ENCODE peak calls at places on chromosome 13, in six cellular contexts. E, R, A, N, W and D are unnamed samples.

GRCh38 chr13:44575741-44576395 is at the start of gene TSC22D1:
- DNase-seq in E (peak), R (peak), A (no peak), N (peak), W (no peak), D (no peak)

GRCh38 chr13:40490086-40490723 is 176.2 kb downstream of the FOXO1 start:
- DNase-seq in E (no peak), R (no peak), A (no peak), N (peak), W (no peak), D (no peak)

GRCh38 chr13:94073006-94073744 is 406.3 kb downstream of the DCT start:
- DNase-seq in E (no peak), R (no peak), A (no peak), N (no peak), W (no peak), D (no peak)

GRCh38 chr13:93698016-93698613 is 471.5 kb downstream of the GPC6 start:
- DNase-seq in E (no peak), R (no peak), A (no peak), N (no peak), W (no peak), D (no peak)

GRCh38 chr13:69243366-69243765 is 864.3 kb upstream of the ATXN8OS start:
- DNase-seq in E (no peak), R (no peak), A (no peak), N (no peak), W (no peak), D (no peak)

GRCh38 chr13:79469608-79470007 is 11.3 kb upstream of the NDFIP2 start:
- DNase-seq in E (no peak), R (no peak), A (peak), N (no peak), W (no peak), D (no peak)

GRCh38 chr13:79810671-79811070 is 329.7 kb downstream of the NDFIP2 start:
- DNase-seq in E (peak), R (peak), A (no peak), N (no peak), W (no peak), D (no peak)

GRCh38 chr13:112821340-112822055 is 131.7 kb downstream of the ATP11A start:
- DNase-seq in E (no peak), R (no peak), A (no peak), N (no peak), W (no peak), D (no peak)

DNA sequence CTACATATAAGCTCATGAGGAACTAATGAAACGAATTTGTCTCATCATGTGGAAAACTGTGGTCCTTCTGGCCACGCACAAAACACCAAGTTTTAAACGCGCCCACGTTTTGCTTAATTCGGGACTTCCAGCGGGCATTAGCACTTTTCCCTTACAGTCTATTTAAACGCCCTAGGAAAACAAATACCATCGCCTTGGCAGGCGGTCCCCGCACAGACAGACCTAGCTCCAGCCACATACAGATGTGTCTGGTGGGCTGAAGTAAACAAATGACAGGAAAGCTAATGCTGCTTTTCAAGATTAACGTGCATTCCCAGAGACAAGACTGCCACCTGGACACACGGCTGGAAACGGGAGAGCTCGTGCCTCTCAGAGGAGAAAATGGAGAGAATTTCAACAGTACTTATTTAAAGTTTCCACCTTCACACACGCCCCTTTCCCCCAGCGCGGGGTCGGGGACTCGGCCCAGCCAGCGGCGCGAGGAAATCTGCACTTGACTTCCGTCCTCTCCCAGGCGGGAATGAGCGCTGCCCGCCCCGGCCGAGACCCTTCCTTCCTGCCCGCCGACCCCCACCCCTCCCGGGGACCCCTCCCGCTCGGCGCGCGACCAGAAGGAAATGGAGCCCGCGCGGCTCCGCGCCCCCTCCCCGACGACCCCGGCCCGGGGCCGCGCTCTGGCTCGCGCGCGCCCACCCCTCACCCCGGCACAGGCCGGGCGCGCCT is 929 bp downstream of the USP12 start:
- DNase-seq in E (peak), R (peak), A (peak), N (peak), W (peak), D (no peak)
- TF ChIP-seq MYC in E (no peak), R (no peak), A (peak), N (peak), W (no peak), D (no peak)

GRCh38 chr13:109727251-109727650 is 59.1 kb downstream of the IRS2 start:
- DNase-seq in E (no peak), R (no peak), A (no peak), N (no peak), W (no peak), D (no peak)

GRCh38 chr13:109725995-109726637 is 60.3 kb downstream of the IRS2 start:
- DNase-seq in E (no peak), R (no peak), A (no peak), N (no peak), W (no peak), D (no peak)

GRCh38 chr13:109728061-109728460 is 58.3 kb downstream of the IRS2 start:
- DNase-seq in E (no peak), R (no peak), A (no peak), N (no peak), W (no peak), D (no peak)

GRCh38 chr13:109730832-109731335 is 55.5 kb downstream of the IRS2 start:
- DNase-seq in E (no peak), R (no peak), A (no peak), N (peak), W (no peak), D (no peak)

DNA sequence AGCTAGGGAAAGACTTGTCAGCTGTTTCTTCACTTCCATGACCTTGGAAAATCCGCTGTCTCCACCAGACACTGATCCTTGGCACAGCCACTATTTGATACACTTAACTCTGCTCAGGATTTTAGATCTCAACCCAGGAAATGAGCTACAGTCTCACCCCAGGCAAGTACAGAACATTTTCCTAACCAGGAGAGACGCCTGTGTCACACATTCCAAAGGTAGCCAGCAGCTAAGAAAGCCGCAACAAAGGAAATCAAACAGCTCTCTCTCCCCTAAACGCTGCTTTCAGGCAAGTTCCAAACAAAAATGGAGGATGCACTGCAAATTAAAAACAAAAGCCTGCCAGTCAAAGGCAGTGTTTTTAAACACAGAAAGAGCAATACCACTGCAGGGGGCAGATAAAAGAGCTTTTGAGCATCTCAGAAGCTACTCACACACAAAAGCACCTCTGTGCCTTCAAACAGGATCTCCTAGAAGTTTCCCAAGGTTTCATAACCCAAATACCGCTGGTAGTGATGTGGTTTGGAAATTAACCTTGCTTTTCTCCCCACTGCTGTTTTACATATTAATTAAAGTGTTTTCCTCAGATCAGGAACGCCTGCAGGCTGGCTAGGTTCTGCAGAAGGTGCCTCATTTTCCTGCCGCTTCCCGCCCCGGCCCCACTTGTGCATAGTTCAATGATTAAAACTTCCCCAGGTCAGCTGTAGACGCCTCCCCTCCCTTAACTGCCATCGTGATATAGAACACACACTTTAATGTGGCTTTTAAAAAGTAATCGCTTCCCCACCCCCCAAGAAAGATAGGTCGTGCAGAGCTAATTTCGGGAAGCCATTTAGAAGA is 57.1 kb downstream of the IRS2 start:
- DNase-seq in E (no peak), R (no peak), A (no peak), N (peak), W (no peak), D (no peak)
- TF ChIP-seq MYC in E (no peak), R (no peak), A (no peak), N (no peak), W (no peak), D (no peak)

GRCh38 chr13:27896726-27897125 is 23.1 kb upstream of the PDX1 start:
- DNase-seq in E (no peak), R (no peak), A (no peak), N (no peak), W (no peak), D (no peak)
- TF ChIP-seq MYC in E (no peak), R (no peak), A (no peak), N (no peak), W (no peak), D (no peak)

GRCh38 chr13:23467048-23467931 is 33.8 kb upstream of the SACS start:
- DNase-seq in E (no peak), R (no peak), A (no peak), N (no peak), W (no peak), D (no peak)
- TF ChIP-seq MYC in E (no peak), R (no peak), A (no peak), N (no peak), W (no peak), D (no peak)

GRCh38 chr13:33352023-33352422 is 66.5 kb upstream of the STARD13 start:
- DNase-seq in E (no peak), R (no peak), A (peak), N (no peak), W (no peak), D (no peak)

GRCh38 chr13:33352520-33352919 is 67.0 kb upstream of the STARD13 start:
- DNase-seq in E (no peak), R (no peak), A (no peak), N (no peak), W (no peak), D (no peak)

GRCh38 chr13:33351324-33351723 is 65.8 kb upstream of the STARD13 start:
- DNase-seq in E (peak), R (no peak), A (no peak), N (no peak), W (no peak), D (no peak)

GRCh38 chr13:33353646-33354045 is 68.1 kb upstream of the STARD13 start:
- DNase-seq in E (no peak), R (no peak), A (no peak), N (no peak), W (no peak), D (no peak)

GRCh38 chr13:33353210-33353609 is 67.7 kb upstream of the STARD13 start:
- DNase-seq in E (no peak), R (no peak), A (no peak), N (peak), W (no peak), D (peak)
- TF ChIP-seq MYC in E (no peak), R (no peak), A (no peak), N (peak), W (no peak), D (no peak)

DNA sequence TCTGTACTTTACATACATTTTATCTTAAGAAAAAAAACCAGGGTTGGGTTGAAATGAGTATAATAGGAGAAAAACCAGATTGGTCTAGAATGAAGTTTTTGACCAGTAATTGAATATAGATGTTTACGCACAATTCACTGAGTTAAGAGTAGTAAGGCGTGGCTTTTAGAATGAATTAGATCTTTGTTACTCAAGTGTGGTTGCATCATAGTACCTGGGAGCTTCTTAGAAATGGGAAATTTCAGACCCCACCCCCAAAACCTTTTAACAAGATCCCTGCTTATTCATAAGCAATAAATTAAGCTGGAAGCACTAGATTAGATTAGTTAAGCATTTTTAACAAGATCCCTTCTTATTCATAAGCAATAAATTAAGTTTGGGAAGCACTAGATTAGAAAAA is 28.7 kb upstream of the LMO7 start:
- DNase-seq in E (no peak), R (no peak), A (peak), N (no peak), W (no peak), D (no peak)
- TF ChIP-seq MYC in E (no peak), R (no peak), A (no peak), N (no peak), W (no peak), D (no peak)